ENCODE peak calls at places on chromosomes 6 and 20, in seven cellular contexts. A is GM12878, J is HCT116, H is endothelial cell of umbilical vein, U is prostate gland, G is GM12891, M is transverse colon. O is an unnamed sample.

GRCh38 chr6:135439549-135439948 is 58.0 kb downstream of the AHI1 start:
- DNase-seq in A (no peak), J (no peak), H (peak), U (no peak), G (no peak), M (no peak), O (no peak)

GRCh38 chr6:167892835-167893234 is 66.1 kb downstream of the AFDN start:
- DNase-seq in A (no peak), J (no peak), H (no peak), U (no peak), G (no peak), M (no peak), O (no peak)

GRCh38 chr6:16332175-16332542 is 93.8 kb downstream of the GMPR start:
- DNase-seq in A (peak), J (no peak), H (peak), U (peak), G (peak), M (peak), O (peak)

GRCh38 chr20:57871237-57871632 is 161.4 kb upstream of the PMEPA1 start:
- DNase-seq in A (no peak), J (no peak), H (no peak), U (no peak), G (no peak), M (no peak), O (no peak)

GRCh38 chr20:61015602-61016001 is 236.5 kb upstream of the CDH4 start:
- DNase-seq in A (no peak), J (no peak), H (no peak), U (no peak), G (no peak), M (no peak), O (no peak)

GRCh38 chr20:9583151-9583550 is 68.8 kb downstream of the LAMP5 start:
- DNase-seq in A (no peak), J (no peak), H (no peak), U (no peak), G (no peak), M (no peak), O (no peak)

GRCh38 chr6:129981598-129981997 is 36.8 kb upstream of the L3MBTL3 start:
- DNase-seq in A (no peak), J (peak), H (peak), U (no peak), G (no peak), M (no peak), O (no peak)

GRCh38 chr6:129683606-129684322 is 26.2 kb downstream of the ARHGAP18 start:
- DNase-seq in A (peak), J (peak), H (peak), U (peak), G (peak), M (peak), O (no peak)

GRCh38 chr6:20589266-20589665 is 55.0 kb downstream of the CDKAL1 start:
- DNase-seq in A (no peak), J (no peak), H (peak), U (no peak), G (no peak), M (no peak), O (no peak)

GRCh38 chr6:168326294-168327261 is 7.0 kb upstream of the DACT2 start:
- DNase-seq in A (no peak), J (no peak), H (peak), U (no peak), G (no peak), M (no peak), O (no peak)

DNA sequence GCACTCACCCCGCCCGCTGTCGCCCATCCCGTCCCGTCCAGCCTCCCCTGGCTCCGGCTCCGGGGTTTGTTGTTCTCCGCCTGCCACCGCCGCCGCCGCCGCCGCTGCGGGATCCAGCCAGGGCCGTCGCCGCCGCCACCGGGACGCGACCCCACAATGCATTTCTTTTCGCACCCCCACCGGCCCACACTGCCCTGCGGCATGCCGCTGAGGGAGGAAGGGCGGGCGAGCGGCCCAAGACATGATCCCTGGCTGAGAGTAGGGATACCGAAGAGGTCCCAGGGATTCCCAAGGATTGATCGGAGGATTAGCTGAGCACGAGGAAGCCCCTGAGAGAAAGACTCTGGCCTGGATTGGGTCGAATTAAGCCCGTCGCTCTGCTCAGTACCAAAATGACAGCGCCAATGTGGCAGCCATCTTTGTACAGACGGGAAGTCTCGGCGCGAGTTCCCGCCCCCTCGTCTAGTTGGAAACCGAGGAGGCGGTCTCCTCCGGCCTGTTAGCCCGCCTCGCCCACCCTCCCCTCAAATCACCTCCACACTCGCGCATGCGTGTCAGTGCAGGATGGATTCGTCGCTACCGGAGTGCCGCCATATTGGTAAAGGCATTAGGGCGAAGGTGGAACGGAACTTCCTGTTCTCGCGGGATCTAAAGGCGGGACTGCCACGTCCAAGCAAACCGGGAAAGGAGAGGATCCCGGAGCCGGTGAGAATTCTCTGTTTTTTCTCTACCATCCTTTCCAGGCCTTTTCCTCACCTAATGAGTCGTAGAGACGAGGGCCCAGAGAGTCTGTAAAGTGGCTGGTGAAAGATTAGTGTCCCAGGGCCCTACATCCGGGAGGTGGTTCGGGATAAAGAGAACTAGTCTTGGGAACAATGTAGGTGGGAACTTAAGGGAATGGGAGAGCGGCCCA is at the start of the genes RXRB and SLC39A7:
- DNase-seq in A (peak), J (peak), H (peak), U (peak), G (peak), M (peak), O (peak)
- TF ChIP-seq POLR2A in A (peak), J (no peak), H (peak), U (peak), G (peak), M (peak), O (peak)

DNA sequence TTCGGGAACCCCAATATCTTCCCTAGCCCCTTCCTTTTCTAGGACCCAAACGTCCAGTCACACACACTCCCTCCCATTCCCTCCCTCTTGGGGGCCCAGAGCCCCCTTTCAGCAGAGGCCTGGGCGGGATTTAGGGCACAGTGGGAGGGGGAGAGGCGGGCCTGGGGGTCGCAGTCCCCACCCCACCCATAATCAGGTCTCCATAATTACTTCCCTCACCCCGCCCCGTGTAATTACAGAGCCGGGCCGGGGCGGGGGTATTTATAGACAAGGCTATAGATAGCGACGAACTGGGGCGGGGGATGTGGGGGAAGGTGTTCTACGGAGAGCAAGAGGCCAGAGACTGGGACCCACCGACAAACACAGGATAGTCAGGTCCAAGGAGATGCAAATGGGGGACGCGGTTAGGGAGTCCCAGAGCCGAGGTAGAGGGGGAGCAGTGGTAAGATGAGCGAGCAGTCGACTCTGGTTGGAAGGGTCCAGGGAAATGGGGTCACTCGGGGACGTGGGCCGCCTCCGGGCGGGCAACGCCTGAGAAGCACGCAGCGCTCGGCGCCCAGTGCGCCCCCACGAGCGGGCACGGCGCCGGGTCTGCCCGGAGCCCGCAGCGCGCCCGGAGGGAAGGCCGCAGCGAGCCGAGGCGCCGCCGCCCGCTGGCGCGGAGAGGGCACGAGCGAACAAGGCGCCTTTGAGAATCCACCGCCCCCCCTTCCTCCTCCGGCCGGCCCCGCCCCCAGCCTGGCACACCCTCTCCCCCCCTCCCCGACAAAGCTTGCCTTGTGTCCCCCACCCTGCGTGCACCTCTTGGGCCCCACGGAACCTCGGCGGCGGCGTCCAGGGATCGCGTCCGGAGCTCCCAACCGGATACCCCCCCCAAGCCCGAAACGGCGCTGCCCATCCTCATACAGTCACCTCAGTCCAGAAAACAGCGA is 670 bp upstream of the COL11A2 start:
- DNase-seq in A (no peak), J (no peak), H (no peak), U (no peak), G (no peak), M (peak), O (no peak)
- TF ChIP-seq POLR2AphosphoS5 in A (no peak), J (no peak), H (peak), U (no peak), G (no peak), M (no peak), O (no peak)

DNA sequence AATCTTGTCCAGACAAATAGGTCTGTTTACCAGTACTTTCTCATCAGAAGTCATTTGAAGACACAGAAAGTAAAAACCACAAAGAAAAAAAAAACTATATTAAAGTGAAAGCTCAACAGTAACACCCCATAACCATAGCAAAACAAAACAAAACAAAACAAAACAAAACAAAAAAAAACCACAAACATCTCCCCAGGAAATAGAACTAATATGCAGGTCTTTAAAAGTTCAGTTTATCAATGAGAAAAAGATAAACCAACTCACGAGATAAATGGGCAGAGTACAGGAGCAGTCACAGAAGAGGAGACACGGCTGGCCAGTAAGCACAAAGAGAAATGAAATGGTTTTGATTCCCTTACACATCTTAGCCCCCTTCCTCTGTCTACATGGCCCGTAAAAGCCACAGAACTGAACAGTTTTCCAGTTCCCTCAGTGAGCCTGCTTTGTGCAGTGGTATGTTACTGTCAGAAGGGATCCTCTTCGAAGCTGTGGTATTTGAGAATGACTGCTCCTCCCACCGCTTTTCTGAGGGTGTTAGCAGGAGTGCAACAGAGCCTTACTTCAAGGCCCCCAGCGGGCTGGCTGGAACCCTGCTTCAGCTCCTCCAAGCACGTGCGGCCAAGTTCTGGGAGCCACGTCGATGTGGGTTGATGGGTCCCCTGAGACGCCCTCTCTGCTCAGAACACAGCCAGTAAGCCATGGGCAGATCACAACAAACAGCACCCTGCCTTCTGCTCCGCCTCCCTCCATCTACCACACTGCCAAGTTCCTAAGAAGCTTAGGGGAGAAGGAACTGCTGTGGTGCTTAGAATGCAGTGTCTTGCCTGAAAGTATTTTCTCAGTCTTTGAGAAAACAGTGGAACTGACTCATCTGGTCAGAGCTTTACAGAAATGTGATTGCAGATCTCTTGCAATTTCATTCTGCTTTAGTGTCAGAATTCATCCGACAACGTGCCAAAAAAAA is 14.0 kb downstream of the UST start:
- DNase-seq in A (peak), J (no peak), H (no peak), U (peak), G (no peak), M (peak), O (peak)
- TF ChIP-seq POLR2A in A (peak), J (no peak), H (no peak), U (no peak), G (peak), M (peak), O (no peak)

GRCh38 chr6:155782320-155782730 is 326.7 kb upstream of the NOX3 start:
- DNase-seq in A (no peak), J (peak), H (peak), U (peak), G (no peak), M (peak), O (no peak)
- TF ChIP-seq POLR2AphosphoS5 in A (no peak), J (peak), H (peak), U (no peak), G (no peak), M (no peak), O (no peak)

GRCh38 chr20:3222635-3223600 is 13.6 kb downstream of the ITPA start:
- DNase-seq in A (no peak), J (no peak), H (no peak), U (peak), G (peak), M (no peak), O (peak)

GRCh38 chr20:3226093-3226492 is 12.9 kb downstream of the SLC4A11 start:
- DNase-seq in A (no peak), J (no peak), H (no peak), U (no peak), G (no peak), M (no peak), O (no peak)

GRCh38 chr20:3224681-3225421 is 14.1 kb downstream of the SLC4A11 start:
- DNase-seq in A (no peak), J (no peak), H (no peak), U (no peak), G (no peak), M (peak), O (no peak)

GRCh38 chr20:3221398-3222226 is 12.3 kb downstream of the ITPA start:
- DNase-seq in A (no peak), J (no peak), H (no peak), U (no peak), G (no peak), M (peak), O (no peak)

GRCh38 chr20:3223937-3224680 is 14.8 kb downstream of the ITPA start:
- DNase-seq in A (no peak), J (no peak), H (no peak), U (no peak), G (no peak), M (no peak), O (no peak)
- TF ChIP-seq POLR2A in A (no peak), J (no peak), H (no peak), U (no peak), G (no peak), M (no peak), O (no peak)

GRCh38 chr20:407097-407952 is 774 bp upstream of the RBCK1 start:
- DNase-seq in A (no peak), J (peak), H (peak), U (peak), G (peak), M (peak), O (peak)
- TF ChIP-seq POLR2AphosphoS5 in A (no peak), J (peak), H (peak), U (peak), G (peak), M (peak), O (no peak)

GRCh38 chr6:26257272-26257671 is 107.7 kb upstream of the BTN3A2 start:
- DNase-seq in A (no peak), J (no peak), H (no peak), U (no peak), G (no peak), M (no peak), O (no peak)
- TF ChIP-seq POLR2A in A (no peak), J (no peak), H (no peak), U (no peak), G (no peak), M (no peak), O (no peak)

GRCh38 chr20:41173161-41173721 is 35.9 kb downstream of the PLCG1 start:
- DNase-seq in A (no peak), J (peak), H (peak), U (peak), G (peak), M (peak), O (peak)
- TF ChIP-seq POLR2AphosphoS5 in A (no peak), J (no peak), H (no peak), U (peak), G (no peak), M (no peak), O (peak)

O was measured in breast epithelium.